ENCODE peak calls at places on chromosomes 16 and 17, in seven cellular contexts. J is IMR-90, U is mucosa of descending colon, F is foreskin fibroblast, D is prostate gland, P is AG09319, S is stomach. N is an unnamed sample.

GRCh38 chr17:74176546-74177001 is 26.9 kb upstream of the RPL38 start:
- DNase-seq in J (peak; percentile 48), U (peak; percentile 79), F (peak; percentile 41), D (peak; percentile 32), P (peak; percentile 14), S (peak; percentile 63), N (peak; percentile 77)

GRCh38 chr17:81365148-81365600 is 30.1 kb upstream of the BAHCC1 start:
- DNase-seq in J (peak; percentile 84), U (peak; percentile 71), F (peak; percentile 70), D (peak; percentile 89), P (no peak), S (peak; percentile 89), N (peak; percentile 65)

GRCh38 chr17:74199306-74200092 is 4.0 kb upstream of the RPL38 start:
- DNase-seq in J (no peak), U (peak; percentile 81), F (no peak), D (no peak), P (no peak), S (peak; percentile 77), N (peak; percentile 86)

GRCh38 chr16:10297341-10298006 is 88.4 kb upstream of the ATF7IP2 start:
- DNase-seq in J (no peak), U (peak; percentile 13), F (no peak), D (no peak), P (no peak), S (no peak), N (no peak)

GRCh38 chr16:26795184-26795583 is 271.5 kb upstream of the C16orf82 start:
- DNase-seq in J (no peak), U (no peak), F (no peak), D (no peak), P (no peak), S (no peak), N (no peak)

GRCh38 chr16:89712476-89712805 is 8.3 kb downstream of the VPS9D1 start:
- DNase-seq in J (peak; percentile 28), U (no peak), F (no peak), D (no peak), P (no peak), S (no peak), N (no peak)

GRCh38 chr17:59392973-59393679 is 61.7 kb downstream of the YPEL2 start:
- DNase-seq in J (no peak), U (no peak), F (no peak), D (no peak), P (no peak), S (no peak), N (no peak)

GRCh38 chr17:7466644-7467341 is 12.6 kb downstream of the ZBTB4 start:
- DNase-seq in J (peak; percentile 66), U (peak; percentile 47), F (peak; percentile 75), D (no peak), P (no peak), S (peak; percentile 60), N (no peak)

GRCh38 chr17:40848583-40849235 is 18.3 kb downstream of the KRT12 start:
- DNase-seq in J (no peak), U (no peak), F (no peak), D (no peak), P (no peak), S (no peak), N (no peak)

GRCh38 chr16:84471966-84472365 is 32.5 kb downstream of the MEAK7 start:
- DNase-seq in J (no peak), U (no peak), F (no peak), D (no peak), P (no peak), S (peak; percentile 11), N (no peak)

GRCh38 chr16:1430759-1431496 is at the start of gene PERCC1:
- DNase-seq in J (no peak), U (no peak), F (no peak), D (peak; percentile 49), P (no peak), S (peak; percentile 79), N (no peak)
- TF ChIP-seq CTCF in J (no peak), U (no peak), F (no peak), D (no peak), P (no peak), S (peak; percentile 18), N (no peak)

GRCh38 chr17:31015639-31016038 is 44.8 kb downstream of the RNF135 start:
- DNase-seq in J (no peak), U (no peak), F (no peak), D (no peak), P (no peak), S (no peak), N (no peak)
- TF ChIP-seq CTCF in J (no peak), U (no peak), F (no peak), D (no peak), P (no peak), S (no peak), N (no peak)

GRCh38 chr16:87572959-87573358 is 29.3 kb upstream of the JPH3 start:
- DNase-seq in J (no peak), U (no peak), F (no peak), D (no peak), P (no peak), S (no peak), N (no peak)
- TF ChIP-seq CTCF in J (no peak), U (no peak), F (no peak), D (no peak), P (no peak), S (no peak), N (no peak)

DNA sequence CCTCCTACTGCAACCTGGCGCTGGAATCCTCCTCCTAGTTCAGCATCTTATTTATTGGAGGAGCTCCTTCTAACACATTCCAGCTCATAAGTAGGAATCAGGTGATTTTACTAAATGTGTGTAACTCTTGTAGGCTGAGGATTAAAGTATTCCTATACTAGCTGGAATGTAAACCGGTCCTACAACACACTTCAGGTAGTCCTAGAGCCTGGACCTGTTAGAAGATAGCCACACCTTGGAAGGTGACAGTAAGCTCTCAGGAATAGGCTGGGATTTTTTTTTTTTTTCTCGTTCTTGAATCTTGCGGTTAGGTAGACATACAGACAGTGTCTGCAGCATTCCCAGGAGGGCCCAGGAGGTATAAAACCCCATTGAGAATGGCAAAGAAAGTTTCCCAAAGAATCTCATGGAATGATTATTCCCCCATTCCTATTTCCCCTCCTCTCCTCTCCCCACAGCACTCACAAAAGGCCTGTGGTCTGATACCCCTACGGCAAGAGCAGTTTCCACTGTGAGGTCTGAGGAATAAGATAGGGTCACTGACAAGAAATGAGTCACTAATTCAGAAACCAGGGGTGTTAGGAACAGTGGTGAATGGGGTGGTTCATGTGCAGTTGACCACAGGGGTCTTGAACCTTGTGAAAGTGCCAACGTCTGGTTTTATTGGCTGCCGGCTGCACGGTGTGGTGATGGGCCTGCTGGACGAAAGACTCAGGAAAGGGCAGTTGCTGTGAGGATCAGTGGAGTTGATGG is 267.1 kb downstream of the UTP18 start:
- DNase-seq in J (no peak), U (no peak), F (no peak), D (no peak), P (no peak), S (no peak), N (no peak)
- TF ChIP-seq CTCF in J (no peak), U (no peak), F (no peak), D (no peak), P (no peak), S (no peak), N (no peak)

GRCh38 chr16:11570796-11571195 is 15.9 kb downstream of the LITAF start:
- DNase-seq in J (no peak), U (no peak), F (no peak), D (no peak), P (no peak), S (no peak), N (no peak)
- TF ChIP-seq CTCF in J (no peak), U (no peak), F (no peak), D (no peak), P (no peak), S (no peak), N (no peak)

N was measured in nephron progenitor cell.